ENCODE peak calls at places on chromosomes 1 and 21, in nine cellular contexts. X is H1, M is upper lobe of right lung, S is GM23338, H is heart left ventricle, A is mucosa of descending colon, G is tibial nerve, K is heart right ventricle, B is small intestine. I is an unnamed sample. For H3K4me1, the result is how much of the 10 kb centered on the place peaks cover.

GRCh38 chr1:91552091-91552490 is 51.4 kb downstream of the CDC7 start:
- DNase-seq in X (no peak), M (no peak), S (no peak), H (no peak), A (no peak), G (no peak), K (no peak), B (no peak), I (no peak)

GRCh38 chr1:214404571-214405213 is 123.7 kb downstream of the SMYD2 start:
- DNase-seq in X (no peak), M (no peak), S (peak), H (no peak), A (no peak), G (no peak), K (no peak), B (no peak), I (no peak)

GRCh38 chr1:97797403-97798183 is 123.2 kb downstream of the DPYD start:
- DNase-seq in X (no peak), M (no peak), S (no peak), H (peak), A (no peak), G (no peak), K (peak), B (peak), I (no peak)

GRCh38 chr1:79044974-79045650 is 38.6 kb upstream of the ADGRL4 start:
- DNase-seq in X (peak), M (no peak), S (peak), H (no peak), A (no peak), G (no peak), K (no peak), B (no peak), I (no peak)

GRCh38 chr21:18940791-18941190 is 537.2 kb upstream of the TMPRSS15 start:
- DNase-seq in X (no peak), M (no peak), S (no peak), H (no peak), A (no peak), G (no peak), K (no peak), B (no peak), I (no peak)

GRCh38 chr1:183831336-183831735 is 26.4 kb downstream of the RGL1 start:
- DNase-seq in X (no peak), M (no peak), S (no peak), H (no peak), A (no peak), G (no peak), K (no peak), B (no peak), I (no peak)

GRCh38 chr1:67524143-67525052 is 94.2 kb upstream of the SERBP1 start:
- DNase-seq in X (no peak), M (no peak), S (peak), H (no peak), A (no peak), G (no peak), K (no peak), B (no peak), I (no peak)

GRCh38 chr1:85867189-85867588 is 159.0 kb upstream of the ZNHIT6 start:
- DNase-seq in X (no peak), M (no peak), S (no peak), H (no peak), A (no peak), G (no peak), K (no peak), B (no peak), I (no peak)

GRCh38 chr1:32353886-32354570 is 8.3 kb downstream of the FAM229A start:
- DNase-seq in X (no peak), M (no peak), S (no peak), H (peak), A (no peak), G (no peak), K (peak), B (no peak), I (no peak)

GRCh38 chr1:6466023-6466422 is at the start of gene TNFRSF25:
- DNase-seq in X (peak), M (no peak), S (peak), H (no peak), A (no peak), G (no peak), K (no peak), B (no peak), I (no peak)

GRCh38 chr1:68459796-68460195 is 10.0 kb upstream of the RPE65 start:
- DNase-seq in X (no peak), M (no peak), S (no peak), H (no peak), A (no peak), G (no peak), K (no peak), B (no peak), I (no peak)

GRCh38 chr1:4046836-4047461 is 146.9 kb upstream of the C1orf174 start:
- DNase-seq in X (no peak), M (no peak), S (no peak), H (no peak), A (no peak), G (no peak), K (no peak), B (no peak), I (no peak)

GRCh38 chr1:27166351-27166802 is 11.5 kb upstream of the SLC9A1 start:
- DNase-seq in X (no peak), M (no peak), S (no peak), H (no peak), A (no peak), G (no peak), K (no peak), B (no peak), I (no peak)

GRCh38 chr1:53771648-53772047 is 32.7 kb upstream of the GLIS1 start:
- DNase-seq in X (no peak), M (no peak), S (no peak), H (no peak), A (no peak), G (no peak), K (no peak), B (no peak), I (no peak)

GRCh38 chr1:206967096-206967851 is 3.0 kb downstream of the FCAMR start:
- DNase-seq in X (no peak), M (no peak), S (no peak), H (no peak), A (no peak), G (no peak), K (no peak), B (no peak), I (no peak)

GRCh38 chr1:85801520-85801919 is 93.3 kb upstream of the ZNHIT6 start:
- DNase-seq in X (no peak), M (no peak), S (no peak), H (no peak), A (no peak), G (no peak), K (no peak), B (no peak), I (no peak)

GRCh38 chr1:201364808-201365105 is 12.7 kb downstream of the TNNT2 start:
- DNase-seq in X (no peak), M (peak), S (no peak), H (no peak), A (no peak), G (no peak), K (no peak), B (no peak), I (no peak)

GRCh38 chr1:66275601-66276023 is 258.3 kb upstream of the SGIP1 start:
- DNase-seq in X (no peak), M (no peak), S (no peak), H (peak), A (no peak), G (no peak), K (no peak), B (no peak), I (no peak)

GRCh38 chr1:159879977-159880376 is 17.5 kb upstream of the VSIG8 start:
- DNase-seq in X (no peak), M (no peak), S (no peak), H (no peak), A (no peak), G (no peak), K (no peak), B (no peak), I (no peak)

GRCh38 chr1:31855038-31855845 is 39.4 kb upstream of the SPOCD1 start:
- DNase-seq in X (no peak), M (no peak), S (no peak), H (no peak), A (peak), G (no peak), K (no peak), B (peak), I (no peak)

GRCh38 chr1:143735764-143736461 is 235.9 kb downstream of the FAM72C start:
- DNase-seq in X (peak), M (no peak), S (peak), H (no peak), A (peak), G (no peak), K (no peak), B (peak), I (no peak)

GRCh38 chr21:37784591-37785318 is 131.5 kb downstream of the KCNJ6 start:
- DNase-seq in X (no peak), M (no peak), S (no peak), H (no peak), A (no peak), G (no peak), K (no peak), B (no peak), I (no peak)

GRCh38 chr1:44632511-44633072 is 41.7 kb downstream of the TMEM53 start:
- DNase-seq in X (no peak), M (no peak), S (peak), H (no peak), A (no peak), G (no peak), K (no peak), B (no peak), I (no peak)

GRCh38 chr1:153818876-153819275 is 43.7 kb downstream of the SLC27A3 start:
- DNase-seq in X (no peak), M (no peak), S (no peak), H (no peak), A (no peak), G (no peak), K (no peak), B (no peak), I (no peak)

GRCh38 chr21:39676054-39676771 is 63.5 kb downstream of the B3GALT5 start:
- DNase-seq in X (no peak), M (no peak), S (no peak), H (peak), A (no peak), G (no peak), K (no peak), B (no peak), I (no peak)

GRCh38 chr1:46437723-46438122 is 43.6 kb downstream of the FAAH start:
- DNase-seq in X (no peak), M (no peak), S (peak), H (no peak), A (no peak), G (no peak), K (no peak), B (no peak), I (no peak)

GRCh38 chr1:202592141-202592540 is 118.1 kb downstream of the SYT2 start:
- DNase-seq in X (no peak), M (no peak), S (no peak), H (no peak), A (no peak), G (no peak), K (no peak), B (no peak), I (no peak)
- H3K4me1 ChIP-seq in X (under half), M (under half), S (under half), H (under half), A (under half), G (under half), K (half or more), B (under half), I (under half)

GRCh38 chr1:110288111-110288510 is 51.1 kb upstream of the RBM15 start:
- DNase-seq in X (no peak), M (no peak), S (no peak), H (no peak), A (no peak), G (no peak), K (no peak), B (no peak), I (no peak)
- H3K4me1 ChIP-seq in X (under half), M (under half), S (under half), H (under half), A (under half), G (under half), K (under half), B (under half), I (under half)

GRCh38 chr1:28264897-28265296 is 5.6 kb downstream of the SESN2 start:
- DNase-seq in X (no peak), M (no peak), S (no peak), H (no peak), A (no peak), G (no peak), K (no peak), B (no peak), I (no peak)
- H3K4me1 ChIP-seq in X (under half), M (under half), S (half or more), H (under half), A (under half), G (under half), K (under half), B (under half), I (under half)

GRCh38 chr1:9244501-9245229 is 10.1 kb downstream of the H6PD start:
- DNase-seq in X (no peak), M (peak), S (no peak), H (no peak), A (peak), G (no peak), K (no peak), B (peak), I (no peak)

GRCh38 chr1:9241891-9242290 is 7.3 kb downstream of the H6PD start:
- DNase-seq in X (no peak), M (peak), S (no peak), H (no peak), A (no peak), G (no peak), K (no peak), B (no peak), I (no peak)

GRCh38 chr1:9239622-9240401 is 5.2 kb downstream of the H6PD start:
- DNase-seq in X (no peak), M (peak), S (no peak), H (peak), A (peak), G (no peak), K (peak), B (peak), I (no peak)

GRCh38 chr1:9240914-9241820 is 6.6 kb downstream of the H6PD start:
- DNase-seq in X (no peak), M (peak), S (peak), H (no peak), A (no peak), G (no peak), K (no peak), B (no peak), I (no peak)

GRCh38 chr1:9242338-9242969 is 7.9 kb downstream of the H6PD start:
- DNase-seq in X (no peak), M (peak), S (no peak), H (peak), A (no peak), G (peak), K (peak), B (peak), I (no peak)
- H3K4me1 ChIP-seq in X (under half), M (half or more), S (under half), H (half or more), A (under half), G (under half), K (half or more), B (under half), I (half or more)

DNA sequence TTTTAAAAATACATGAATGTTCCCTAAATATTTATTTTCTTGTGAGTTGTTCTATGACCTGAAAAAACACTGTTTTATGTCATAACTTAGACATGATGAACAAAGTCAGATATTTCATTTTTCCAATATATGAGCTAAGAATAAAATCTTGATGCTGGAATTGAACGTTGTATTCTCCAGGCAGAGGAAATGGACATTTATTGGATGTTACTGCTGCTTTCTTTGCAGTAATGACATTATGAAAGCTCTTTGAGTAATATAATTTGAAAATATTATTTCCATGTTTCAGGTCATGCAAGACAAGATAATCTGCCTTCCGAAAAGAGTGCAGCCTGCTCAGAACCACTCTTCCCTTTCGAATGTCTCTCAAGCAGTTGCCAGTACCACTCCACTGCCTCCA is 79.5 kb downstream of the LRRC8C start:
- DNase-seq in X (no peak), M (no peak), S (no peak), H (no peak), A (no peak), G (no peak), K (no peak), B (no peak), I (no peak)
- H3K4me1 ChIP-seq in X (under half), M (under half), S (under half), H (under half), A (under half), G (under half), K (under half), B (under half), I (under half)

GRCh38 chr21:45439171-45439872 is 34.4 kb downstream of the COL18A1 start:
- DNase-seq in X (peak), M (peak), S (peak), H (peak), A (peak), G (peak), K (peak), B (peak), I (peak)

GRCh38 chr21:45439901-45440461 is 35.0 kb downstream of the COL18A1 start:
- DNase-seq in X (no peak), M (no peak), S (no peak), H (no peak), A (no peak), G (no peak), K (peak), B (no peak), I (no peak)

GRCh38 chr21:45442276-45442675 is 37.3 kb downstream of the COL18A1 start:
- DNase-seq in X (no peak), M (no peak), S (no peak), H (no peak), A (no peak), G (no peak), K (peak), B (no peak), I (no peak)

GRCh38 chr21:45441431-45442255 is 36.7 kb downstream of the COL18A1 start:
- DNase-seq in X (no peak), M (no peak), S (no peak), H (no peak), A (no peak), G (no peak), K (peak), B (no peak), I (no peak)

GRCh38 chr21:45440736-45441350 is 35.9 kb downstream of the COL18A1 start:
- DNase-seq in X (no peak), M (no peak), S (no peak), H (no peak), A (no peak), G (no peak), K (peak), B (no peak), I (no peak)
- H3K4me1 ChIP-seq in X (under half), M (under half), S (under half), H (under half), A (under half), G (under half), K (under half), B (under half), I (under half)

DNA sequence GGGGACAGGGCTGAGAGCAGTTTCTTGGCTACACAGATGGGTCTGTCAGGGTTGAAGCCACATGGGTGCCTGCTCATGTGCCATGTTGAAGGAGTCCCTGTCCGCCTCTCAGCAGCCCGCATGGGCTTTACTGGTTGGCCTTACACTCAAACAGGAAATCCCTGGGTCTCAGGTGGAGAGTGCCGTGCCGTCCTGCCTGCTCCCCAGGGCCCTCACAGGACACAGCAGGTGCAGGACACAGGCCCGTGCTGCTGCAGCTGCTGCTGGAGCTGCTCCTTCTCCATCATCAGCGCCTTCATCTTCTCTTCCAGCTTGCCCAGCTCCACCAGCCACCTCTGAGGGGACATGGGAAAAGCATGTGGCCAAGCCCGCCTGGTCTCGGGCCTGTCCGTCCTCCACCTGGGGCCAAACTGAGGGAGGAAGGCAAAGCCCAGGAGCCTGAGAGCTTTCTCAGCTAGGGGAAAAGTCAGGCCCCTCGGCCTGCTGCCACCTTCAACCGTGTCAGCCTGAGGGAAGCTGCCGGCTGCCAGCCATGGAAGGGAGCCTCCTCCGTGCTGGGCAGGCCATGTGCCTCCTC is 5.5 kb downstream of the SLFNL1 start:
- DNase-seq in X (no peak), M (no peak), S (no peak), H (no peak), A (no peak), G (no peak), K (no peak), B (no peak), I (no peak)
- H3K4me1 ChIP-seq in X (under half), M (under half), S (under half), H (under half), A (under half), G (under half), K (under half), B (under half), I (under half)

GRCh38 chr1:208044568-208045241 is 133.8 kb upstream of the CD34 start:
- DNase-seq in X (no peak), M (peak), S (no peak), H (no peak), A (no peak), G (no peak), K (no peak), B (no peak), I (no peak)

GRCh38 chr1:208045410-208046252 is 134.7 kb upstream of the CD34 start:
- DNase-seq in X (no peak), M (no peak), S (peak), H (no peak), A (peak), G (no peak), K (no peak), B (peak), I (no peak)

GRCh38 chr1:208048904-208049303 is 138.0 kb upstream of the CD34 start:
- DNase-seq in X (no peak), M (no peak), S (no peak), H (no peak), A (no peak), G (no peak), K (no peak), B (no peak), I (no peak)

GRCh38 chr1:208047476-208047934 is 136.6 kb upstream of the CD34 start:
- DNase-seq in X (no peak), M (peak), S (no peak), H (peak), A (peak), G (peak), K (peak), B (no peak), I (peak)

DNA sequence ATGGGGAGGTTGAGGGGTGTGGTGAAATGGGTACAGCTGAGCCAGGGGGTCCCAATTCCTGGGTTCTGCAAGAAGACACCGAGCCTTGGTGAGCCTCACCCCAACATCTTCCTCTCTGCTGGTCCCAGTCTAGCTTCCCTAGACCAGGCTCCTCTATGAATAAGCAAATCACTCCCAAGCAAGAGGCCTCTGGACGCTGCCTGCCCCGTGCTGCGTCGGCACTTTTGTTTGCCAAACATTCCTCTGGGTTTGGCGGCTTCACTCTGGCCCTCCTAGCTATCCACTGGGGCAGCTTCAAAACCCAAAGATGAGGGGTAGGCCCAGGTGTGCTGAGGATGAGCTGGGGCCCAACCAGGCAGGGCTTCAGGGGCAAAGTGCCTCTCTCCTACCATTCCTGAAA is 137.1 kb upstream of the CD34 start:
- DNase-seq in X (no peak), M (no peak), S (no peak), H (peak), A (peak), G (peak), K (peak), B (no peak), I (no peak)
- H3K4me1 ChIP-seq in X (under half), M (under half), S (under half), H (under half), A (under half), G (under half), K (under half), B (under half), I (under half)